ENCODE peak calls at places on chromosome X, in seven cellular contexts. One of them, this sample, is unnamed.

GRCh38 chrX:125193921-125194320 is 125.8 kb upstream of the TEX13C start:
- DNase-seq in SK-N-SH: no peak
- DNase-seq in HCT116: no peak
- DNase-seq in HepG2: no peak
- DNase-seq in K562: no peak
- DNase-seq in H1: no peak
- DNase-seq in GM12878: no peak
- DNase-seq in this sample: no peak

GRCh38 chrX:49977319-49978090 is 55.1 kb downstream of the CLCN5 start:
- DNase-seq in SK-N-SH: peak
- DNase-seq in HCT116: no peak
- DNase-seq in HepG2: no peak
- DNase-seq in K562: no peak
- DNase-seq in H1: no peak
- DNase-seq in GM12878: peak
- DNase-seq in this sample: peak

GRCh38 chrX:20362268-20363002 is 95.7 kb upstream of the RPS6KA3 start:
- DNase-seq in SK-N-SH: no peak
- DNase-seq in HCT116: no peak
- DNase-seq in HepG2: peak
- DNase-seq in K562: peak
- DNase-seq in H1: no peak
- DNase-seq in GM12878: no peak
- DNase-seq in this sample: no peak

GRCh38 chrX:28850955-28851354 is 263.7 kb downstream of the IL1RAPL1 start:
- DNase-seq in SK-N-SH: no peak
- DNase-seq in HCT116: no peak
- DNase-seq in HepG2: no peak
- DNase-seq in K562: no peak
- DNase-seq in H1: no peak
- DNase-seq in GM12878: no peak
- DNase-seq in this sample: no peak

GRCh38 chrX:119942831-119943184 is 743 bp downstream of the NKAP start:
- DNase-seq in SK-N-SH: no peak
- DNase-seq in HCT116: no peak
- DNase-seq in HepG2: peak
- DNase-seq in K562: peak
- DNase-seq in H1: no peak
- DNase-seq in GM12878: no peak
- DNase-seq in this sample: no peak

GRCh38 chrX:39619182-39620009 is 478.4 kb downstream of the BCOR start:
- DNase-seq in SK-N-SH: peak
- DNase-seq in HCT116: no peak
- DNase-seq in HepG2: no peak
- DNase-seq in K562: peak
- DNase-seq in H1: no peak
- DNase-seq in GM12878: no peak
- DNase-seq in this sample: peak

GRCh38 chrX:53445977-53446376 is 11.8 kb upstream of the HSD17B10 start:
- DNase-seq in SK-N-SH: peak
- DNase-seq in HCT116: no peak
- DNase-seq in HepG2: peak
- DNase-seq in K562: peak
- DNase-seq in H1: peak
- DNase-seq in GM12878: no peak
- DNase-seq in this sample: no peak

GRCh38 chrX:40474205-40474626 is 106.6 kb upstream of the ATP6AP2 start:
- DNase-seq in SK-N-SH: peak
- DNase-seq in HCT116: no peak
- DNase-seq in HepG2: peak
- DNase-seq in K562: no peak
- DNase-seq in H1: peak
- DNase-seq in GM12878: no peak
- DNase-seq in this sample: peak

GRCh38 chrX:94178145-94178790 is 504.3 kb downstream of the FAM133A start:
- DNase-seq in SK-N-SH: no peak
- DNase-seq in HCT116: no peak
- DNase-seq in HepG2: no peak
- DNase-seq in K562: no peak
- DNase-seq in H1: no peak
- DNase-seq in GM12878: no peak
- DNase-seq in this sample: peak

GRCh38 chrX:110346681-110347080 is 12.0 kb upstream of the RTL9 start:
- DNase-seq in SK-N-SH: no peak
- DNase-seq in HCT116: no peak
- DNase-seq in HepG2: no peak
- DNase-seq in K562: peak
- DNase-seq in H1: peak
- DNase-seq in GM12878: no peak
- DNase-seq in this sample: no peak

GRCh38 chrX:121886557-121886956 is 839.1 kb downstream of the GLUD2 start:
- DNase-seq in SK-N-SH: no peak
- DNase-seq in HCT116: no peak
- DNase-seq in HepG2: no peak
- DNase-seq in K562: no peak
- DNase-seq in H1: no peak
- DNase-seq in GM12878: no peak
- DNase-seq in this sample: peak

GRCh38 chrX:106415276-106415895 is 196.4 kb upstream of the RADX start:
- DNase-seq in SK-N-SH: peak
- DNase-seq in HCT116: peak
- DNase-seq in HepG2: peak
- DNase-seq in K562: peak
- DNase-seq in H1: no peak
- DNase-seq in GM12878: no peak
- DNase-seq in this sample: peak

GRCh38 chrX:46912673-46913491 is 661 bp downstream of the JADE3 start:
- DNase-seq in SK-N-SH: peak
- DNase-seq in HCT116: no peak
- DNase-seq in HepG2: peak
- DNase-seq in K562: peak
- DNase-seq in H1: peak
- DNase-seq in GM12878: no peak
- DNase-seq in this sample: peak

GRCh38 chrX:39965051-39965573 is 132.6 kb downstream of the BCOR start:
- DNase-seq in SK-N-SH: no peak
- DNase-seq in HCT116: no peak
- DNase-seq in HepG2: no peak
- DNase-seq in K562: no peak
- DNase-seq in H1: no peak
- DNase-seq in GM12878: no peak
- DNase-seq in this sample: no peak

GRCh38 chrX:6021316-6022091 is 207.2 kb downstream of the NLGN4X start:
- DNase-seq in SK-N-SH: peak
- DNase-seq in HCT116: no peak
- DNase-seq in HepG2: peak
- DNase-seq in K562: no peak
- DNase-seq in H1: peak
- DNase-seq in GM12878: no peak
- DNase-seq in this sample: peak

GRCh38 chrX:119266364-119266995 is 30.4 kb downstream of the PGRMC1 start:
- DNase-seq in SK-N-SH: peak
- DNase-seq in HCT116: peak
- DNase-seq in HepG2: peak
- DNase-seq in K562: peak
- DNase-seq in H1: no peak
- DNase-seq in GM12878: no peak
- DNase-seq in this sample: peak

GRCh38 chrX:100654256-100654655 is 10.3 kb downstream of the SRPX2 start:
- DNase-seq in SK-N-SH: peak
- DNase-seq in HCT116: no peak
- DNase-seq in HepG2: no peak
- DNase-seq in K562: no peak
- DNase-seq in H1: no peak
- DNase-seq in GM12878: no peak
- DNase-seq in this sample: no peak

GRCh38 chrX:109858602-109859341 is 125.7 kb upstream of the ACSL4 start:
- DNase-seq in SK-N-SH: no peak
- DNase-seq in HCT116: no peak
- DNase-seq in HepG2: peak
- DNase-seq in K562: no peak
- DNase-seq in H1: no peak
- DNase-seq in GM12878: no peak
- DNase-seq in this sample: no peak

GRCh38 chrX:136920001-136920400 is 39.5 kb upstream of the RBMX start:
- DNase-seq in SK-N-SH: no peak
- DNase-seq in HCT116: no peak
- DNase-seq in HepG2: no peak
- DNase-seq in K562: no peak
- DNase-seq in H1: no peak
- DNase-seq in GM12878: no peak
- DNase-seq in this sample: no peak

GRCh38 chrX:41148553-41148952 is 63.3 kb downstream of the USP9X start:
- DNase-seq in SK-N-SH: no peak
- DNase-seq in HCT116: no peak
- DNase-seq in HepG2: no peak
- DNase-seq in K562: no peak
- DNase-seq in H1: no peak
- DNase-seq in GM12878: no peak
- DNase-seq in this sample: no peak

GRCh38 chrX:48573690-48574269 is 504 bp upstream of the RBM3 start:
- DNase-seq in SK-N-SH: peak
- DNase-seq in HCT116: no peak
- DNase-seq in HepG2: no peak
- DNase-seq in K562: peak
- DNase-seq in H1: no peak
- DNase-seq in GM12878: no peak
- DNase-seq in this sample: no peak

GRCh38 chrX:2497961-2498780 is 2.6 kb downstream of the DHRSX start:
- DNase-seq in SK-N-SH: no peak
- DNase-seq in HCT116: no peak
- DNase-seq in HepG2: peak
- DNase-seq in K562: no peak
- DNase-seq in H1: no peak
- DNase-seq in GM12878: no peak
- DNase-seq in this sample: peak

GRCh38 chrX:1592128-1592862 is 891 bp downstream of the AKAP17A start:
- DNase-seq in SK-N-SH: peak
- DNase-seq in HCT116: no peak
- DNase-seq in HepG2: peak
- DNase-seq in K562: peak
- DNase-seq in H1: peak
- DNase-seq in GM12878: no peak
- DNase-seq in this sample: no peak

GRCh38 chrX:136623400-136623799 is 24.6 kb upstream of the CD40LG start:
- DNase-seq in SK-N-SH: no peak
- DNase-seq in HCT116: no peak
- DNase-seq in HepG2: no peak
- DNase-seq in K562: no peak
- DNase-seq in H1: no peak
- DNase-seq in GM12878: no peak
- DNase-seq in this sample: no peak

GRCh38 chrX:131477498-131477897 is 66.4 kb upstream of the OR13H1 start:
- DNase-seq in SK-N-SH: no peak
- DNase-seq in HCT116: no peak
- DNase-seq in HepG2: no peak
- DNase-seq in K562: no peak
- DNase-seq in H1: no peak
- DNase-seq in GM12878: no peak
- DNase-seq in this sample: no peak
- TF ChIP-seq JUND in SK-N-SH: no peak
- TF ChIP-seq JUND in HCT116: no peak
- TF ChIP-seq JUND in HepG2: no peak
- TF ChIP-seq JUND in K562: no peak
- TF ChIP-seq JUND in H1: no peak
- TF ChIP-seq JUND in GM12878: no peak
- TF ChIP-seq JUND in this sample: no peak

GRCh38 chrX:69493766-69494165 is 10.4 kb upstream of the NALF2 start:
- DNase-seq in SK-N-SH: no peak
- DNase-seq in HCT116: no peak
- DNase-seq in HepG2: no peak
- DNase-seq in K562: no peak
- DNase-seq in H1: no peak
- DNase-seq in GM12878: no peak
- DNase-seq in this sample: no peak

GRCh38 chrX:69493193-69493592 is 10.9 kb upstream of the NALF2 start:
- DNase-seq in SK-N-SH: peak
- DNase-seq in HCT116: peak
- DNase-seq in HepG2: peak
- DNase-seq in K562: peak
- DNase-seq in H1: peak
- DNase-seq in GM12878: no peak
- DNase-seq in this sample: peak

GRCh38 chrX:69501433-69501832 is 2.7 kb upstream of the NALF2 start:
- DNase-seq in SK-N-SH: no peak
- DNase-seq in HCT116: peak
- DNase-seq in HepG2: peak
- DNase-seq in K562: peak
- DNase-seq in H1: peak
- DNase-seq in GM12878: no peak
- DNase-seq in this sample: no peak

DNA sequence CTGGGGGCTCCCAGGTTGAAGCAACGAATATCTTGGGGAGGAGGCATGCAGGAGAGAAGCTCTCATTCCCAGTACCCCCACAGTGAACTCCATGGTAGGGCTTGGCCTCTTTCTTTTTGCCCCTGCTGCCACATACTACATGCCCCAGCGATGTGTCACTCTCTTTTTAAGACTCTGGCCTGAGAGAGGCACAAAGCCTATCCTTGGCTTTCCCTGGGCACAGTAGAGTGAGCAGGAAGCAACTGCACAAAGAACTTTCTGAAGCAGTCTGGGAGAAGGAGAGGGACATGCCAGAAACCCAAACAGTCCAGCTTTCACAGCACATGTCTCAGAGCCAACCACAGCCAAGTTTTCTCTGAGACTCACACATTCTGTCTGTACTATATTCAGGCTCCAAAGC is 8.0 kb upstream of the NALF2 start:
- DNase-seq in SK-N-SH: no peak
- DNase-seq in HCT116: no peak
- DNase-seq in HepG2: no peak
- DNase-seq in K562: no peak
- DNase-seq in H1: no peak
- DNase-seq in GM12878: no peak
- DNase-seq in this sample: no peak
- TF ChIP-seq JUND in SK-N-SH: no peak
- TF ChIP-seq JUND in HCT116: no peak
- TF ChIP-seq JUND in HepG2: no peak
- TF ChIP-seq JUND in K562: no peak
- TF ChIP-seq JUND in H1: no peak
- TF ChIP-seq JUND in GM12878: no peak
- TF ChIP-seq JUND in this sample: no peak

DNA sequence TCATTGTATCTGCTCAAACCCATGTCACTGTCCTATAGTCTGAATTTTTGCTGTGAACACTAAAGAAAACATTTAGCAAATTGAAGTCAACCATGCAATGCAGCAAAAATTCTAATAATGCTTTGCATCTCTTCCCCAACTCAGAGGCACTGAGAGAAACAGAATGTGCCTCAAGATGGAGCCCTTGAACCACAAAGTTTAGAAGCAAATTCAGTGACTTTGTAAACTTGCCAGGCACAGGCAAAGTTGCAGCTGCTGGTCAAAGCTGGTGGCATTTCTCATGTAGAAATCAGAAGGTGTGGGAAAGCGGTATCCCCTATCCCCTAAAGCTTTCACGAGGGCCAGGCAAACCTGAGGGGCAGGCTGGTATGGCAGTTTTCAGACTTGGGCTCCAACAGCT is 121.7 kb upstream of the DIPK2B start:
- DNase-seq in SK-N-SH: no peak
- DNase-seq in HCT116: peak
- DNase-seq in HepG2: peak
- DNase-seq in K562: no peak
- DNase-seq in H1: peak
- DNase-seq in GM12878: no peak
- DNase-seq in this sample: no peak
- TF ChIP-seq JUND in SK-N-SH: peak
- TF ChIP-seq JUND in HCT116: no peak
- TF ChIP-seq JUND in HepG2: no peak
- TF ChIP-seq JUND in K562: no peak
- TF ChIP-seq JUND in H1: no peak
- TF ChIP-seq JUND in GM12878: no peak
- TF ChIP-seq JUND in this sample: no peak

GRCh38 chrX:18252644-18253359 is 32.1 kb upstream of the BEND2 start:
- DNase-seq in SK-N-SH: no peak
- DNase-seq in HCT116: no peak
- DNase-seq in HepG2: no peak
- DNase-seq in K562: no peak
- DNase-seq in H1: no peak
- DNase-seq in GM12878: no peak
- DNase-seq in this sample: no peak
- TF ChIP-seq JUND in SK-N-SH: no peak
- TF ChIP-seq JUND in HCT116: no peak
- TF ChIP-seq JUND in HepG2: no peak
- TF ChIP-seq JUND in K562: no peak
- TF ChIP-seq JUND in H1: no peak
- TF ChIP-seq JUND in GM12878: no peak
- TF ChIP-seq JUND in this sample: no peak